ENCODE peak calls at places on chromosome 21, in nine cellular contexts. X, E, U, S, R, F, I, O and J are unnamed samples.

GRCh38 chr21:21200939-21201610 is 202.9 kb downstream of the NCAM2 start:
- DNase-seq in X (no peak), E (no peak), U (no peak), S (no peak), R (no peak), F (no peak), I (no peak), O (no peak), J (no peak)

GRCh38 chr21:19523731-19524130 is 1120.1 kb upstream of the TMPRSS15 start:
- DNase-seq in X (no peak), E (no peak), U (no peak), S (no peak), R (no peak), F (no peak), I (no peak), O (no peak), J (no peak)

GRCh38 chr21:42252267-42252666 is 33.3 kb downstream of the ABCG1 start:
- DNase-seq in X (no peak), E (no peak), U (no peak), S (no peak), R (no peak), F (no peak), I (no peak), O (no peak), J (no peak)

GRCh38 chr21:38569733-38570132 is 71.5 kb upstream of the ERG start:
- DNase-seq in X (no peak), E (no peak), U (no peak), S (no peak), R (no peak), F (no peak), I (no peak), O (no peak), J (no peak)

GRCh38 chr21:40504825-40505224 is 342.1 kb downstream of the DSCAM start:
- DNase-seq in X (no peak), E (no peak), U (no peak), S (no peak), R (no peak), F (no peak), I (no peak), O (no peak), J (no peak)

GRCh38 chr21:37513383-37513782 is 146.8 kb downstream of the DYRK1A start:
- DNase-seq in X (no peak), E (no peak), U (no peak), S (no peak), R (no peak), F (no peak), I (no peak), O (no peak), J (no peak)

GRCh38 chr21:43865471-43866181 is 603 bp downstream of the AGPAT3 start:
- DNase-seq in X (peak), E (no peak), U (no peak), S (peak), R (peak), F (peak), I (no peak), O (peak), J (peak)

GRCh38 chr21:37945036-37945435 is 28.8 kb upstream of the KCNJ6 start:
- DNase-seq in X (no peak), E (no peak), U (no peak), S (no peak), R (no peak), F (no peak), I (no peak), O (no peak), J (no peak)

GRCh38 chr21:29245104-29245643 is 53.5 kb upstream of the BACH1 start:
- DNase-seq in X (no peak), E (no peak), U (no peak), S (no peak), R (no peak), F (no peak), I (no peak), O (peak), J (no peak)

GRCh38 chr21:25898671-25899070 is 163.9 kb downstream of the GABPA start:
- DNase-seq in X (no peak), E (no peak), U (no peak), S (no peak), R (no peak), F (no peak), I (no peak), O (no peak), J (no peak)

GRCh38 chr21:16775056-16775455 is 737.8 kb upstream of the CXADR start:
- DNase-seq in X (peak), E (no peak), U (peak), S (no peak), R (no peak), F (no peak), I (no peak), O (no peak), J (no peak)

GRCh38 chr21:37060296-37060695 is 12.6 kb downstream of the PIGP start:
- DNase-seq in X (no peak), E (peak), U (peak), S (peak), R (peak), F (peak), I (peak), O (no peak), J (no peak)

GRCh38 chr21:43372663-43373386 is 54.1 kb downstream of the SIK1 start:
- DNase-seq in X (no peak), E (no peak), U (no peak), S (peak), R (no peak), F (no peak), I (no peak), O (no peak), J (no peak)

GRCh38 chr21:25929859-25930520 is 195.2 kb downstream of the GABPA start:
- DNase-seq in X (peak), E (no peak), U (no peak), S (no peak), R (no peak), F (no peak), I (no peak), O (no peak), J (no peak)

GRCh38 chr21:26920055-26920454 is 46.8 kb downstream of the ADAMTS5 start:
- DNase-seq in X (no peak), E (no peak), U (no peak), S (no peak), R (no peak), F (no peak), I (no peak), O (no peak), J (no peak)

GRCh38 chr21:31164713-31165694 is 126.7 kb upstream of the KRTAP19-8 start:
- DNase-seq in X (no peak), E (no peak), U (no peak), S (no peak), R (no peak), F (no peak), I (no peak), O (no peak), J (no peak)

GRCh38 chr21:26715878-26716506 is 129.2 kb downstream of the ADAMTS1 start:
- DNase-seq in X (peak), E (peak), U (peak), S (peak), R (peak), F (peak), I (no peak), O (no peak), J (no peak)

GRCh38 chr21:46438241-46438640 is 20.4 kb upstream of the DIP2A start:
- DNase-seq in X (no peak), E (no peak), U (no peak), S (no peak), R (no peak), F (no peak), I (no peak), O (no peak), J (peak)

GRCh38 chr21:46191257-46191685 is 7.0 kb upstream of the SPATC1L start:
- DNase-seq in X (no peak), E (no peak), U (no peak), S (no peak), R (no peak), F (no peak), I (peak), O (peak), J (no peak)

GRCh38 chr21:46421191-46421750 is 37.4 kb upstream of the DIP2A start:
- DNase-seq in X (no peak), E (no peak), U (no peak), S (no peak), R (no peak), F (no peak), I (no peak), O (no peak), J (no peak)

GRCh38 chr21:45269861-45270260 is 17.8 kb downstream of the POFUT2 start:
- DNase-seq in X (peak), E (no peak), U (no peak), S (no peak), R (no peak), F (no peak), I (peak), O (peak), J (peak)

GRCh38 chr21:25402134-25402957 is 204.9 kb downstream of the MRPL39 start:
- DNase-seq in X (no peak), E (no peak), U (no peak), S (no peak), R (no peak), F (no peak), I (no peak), O (peak), J (no peak)

GRCh38 chr21:36388835-36389234 is 3.6 kb downstream of the CHAF1B start:
- DNase-seq in X (peak), E (no peak), U (no peak), S (no peak), R (peak), F (no peak), I (no peak), O (no peak), J (no peak)

GRCh38 chr21:17454315-17455027 is 58.4 kb upstream of the CXADR start:
- DNase-seq in X (peak), E (peak), U (no peak), S (no peak), R (no peak), F (peak), I (no peak), O (peak), J (no peak)

GRCh38 chr21:35575280-35575915 is 484.9 kb downstream of the SETD4 start:
- DNase-seq in X (no peak), E (no peak), U (no peak), S (no peak), R (no peak), F (no peak), I (no peak), O (no peak), J (no peak)

GRCh38 chr21:32093758-32094463 is 184.9 kb downstream of the MIS18A start:
- DNase-seq in X (no peak), E (no peak), U (no peak), S (no peak), R (no peak), F (no peak), I (no peak), O (peak), J (no peak)

GRCh38 chr21:39316062-39316461 is 2.6 kb upstream of the BRWD1 start:
- DNase-seq in X (no peak), E (no peak), U (no peak), S (no peak), R (no peak), F (peak), I (no peak), O (no peak), J (no peak)